ENCODE peak calls at places on chromosomes 3 and 15, in ten cellular contexts. One of them, this sample, is unnamed.

GRCh38 chr3:104886220-104886995 is 480.3 kb upstream of the ALCAM start:
- DNase-seq in NCI-H1092 treated with DMSO at 0.1 percent for 48 hours: no peak
- DNase-seq in A549: no peak
- DNase-seq in stimulated activated CD4-positive, alpha-beta T cell treated with anti-CD3 and anti-CD28 coated beads, Interleukin-2, amount 100 ng/mL, for 48 hours: no peak
- DNase-seq in activated CD4-positive, alpha-beta T cell treated with anti-CD3 and anti-CD28 coated beads for 36 hours: no peak
- DNase-seq in SK-MEL-5: no peak
- DNase-seq in NCI-H1436: no peak
- DNase-seq in body of pancreas: no peak
- DNase-seq in neuronal stem cell: no peak
- DNase-seq in NCI-H2081: no peak
- DNase-seq in this sample: no peak

GRCh38 chr15:40871749-40872617 is 2.1 kb downstream of the RHOV start:
- DNase-seq in NCI-H1092 treated with DMSO at 0.1 percent for 48 hours: no peak
- DNase-seq in A549: no peak
- DNase-seq in stimulated activated CD4-positive, alpha-beta T cell treated with anti-CD3 and anti-CD28 coated beads, Interleukin-2, amount 100 ng/mL, for 48 hours: no peak
- DNase-seq in activated CD4-positive, alpha-beta T cell treated with anti-CD3 and anti-CD28 coated beads for 36 hours: peak; percentile 67
- DNase-seq in SK-MEL-5: no peak
- DNase-seq in NCI-H1436: no peak
- DNase-seq in body of pancreas: peak; percentile 96
- DNase-seq in neuronal stem cell: no peak
- DNase-seq in NCI-H2081: no peak
- DNase-seq in this sample: no peak

GRCh38 chr3:82800248-82800647 is 1038.8 kb upstream of the GBE1 start:
- DNase-seq in NCI-H1092 treated with DMSO at 0.1 percent for 48 hours: no peak
- DNase-seq in A549: no peak
- DNase-seq in stimulated activated CD4-positive, alpha-beta T cell treated with anti-CD3 and anti-CD28 coated beads, Interleukin-2, amount 100 ng/mL, for 48 hours: no peak
- DNase-seq in activated CD4-positive, alpha-beta T cell treated with anti-CD3 and anti-CD28 coated beads for 36 hours: no peak
- DNase-seq in SK-MEL-5: no peak
- DNase-seq in NCI-H1436: no peak
- DNase-seq in body of pancreas: no peak
- DNase-seq in neuronal stem cell: no peak
- DNase-seq in NCI-H2081: no peak
- DNase-seq in this sample: no peak

GRCh38 chr3:98921957-98922356 is 20.5 kb upstream of the DCBLD2 start:
- DNase-seq in NCI-H1092 treated with DMSO at 0.1 percent for 48 hours: no peak
- DNase-seq in A549: no peak
- DNase-seq in stimulated activated CD4-positive, alpha-beta T cell treated with anti-CD3 and anti-CD28 coated beads, Interleukin-2, amount 100 ng/mL, for 48 hours: no peak
- DNase-seq in activated CD4-positive, alpha-beta T cell treated with anti-CD3 and anti-CD28 coated beads for 36 hours: no peak
- DNase-seq in SK-MEL-5: no peak
- DNase-seq in NCI-H1436: no peak
- DNase-seq in body of pancreas: no peak
- DNase-seq in neuronal stem cell: no peak
- DNase-seq in NCI-H2081: no peak
- DNase-seq in this sample: no peak

GRCh38 chr15:45630958-45631691 is 3.7 kb upstream of the SQOR start:
- DNase-seq in NCI-H1092 treated with DMSO at 0.1 percent for 48 hours: no peak
- DNase-seq in A549: no peak
- DNase-seq in stimulated activated CD4-positive, alpha-beta T cell treated with anti-CD3 and anti-CD28 coated beads, Interleukin-2, amount 100 ng/mL, for 48 hours: no peak
- DNase-seq in activated CD4-positive, alpha-beta T cell treated with anti-CD3 and anti-CD28 coated beads for 36 hours: no peak
- DNase-seq in SK-MEL-5: no peak
- DNase-seq in NCI-H1436: no peak
- DNase-seq in body of pancreas: no peak
- DNase-seq in neuronal stem cell: no peak
- DNase-seq in NCI-H2081: no peak
- DNase-seq in this sample: no peak

GRCh38 chr15:69647160-69647513 is 194.5 kb downstream of the RPLP1 start:
- DNase-seq in NCI-H1092 treated with DMSO at 0.1 percent for 48 hours: no peak
- DNase-seq in A549: no peak
- DNase-seq in stimulated activated CD4-positive, alpha-beta T cell treated with anti-CD3 and anti-CD28 coated beads, Interleukin-2, amount 100 ng/mL, for 48 hours: no peak
- DNase-seq in activated CD4-positive, alpha-beta T cell treated with anti-CD3 and anti-CD28 coated beads for 36 hours: no peak
- DNase-seq in SK-MEL-5: no peak
- DNase-seq in NCI-H1436: no peak
- DNase-seq in body of pancreas: no peak
- DNase-seq in neuronal stem cell: no peak
- DNase-seq in NCI-H2081: no peak
- DNase-seq in this sample: no peak

GRCh38 chr15:96341465-96342142 is 11.1 kb downstream of the NR2F2 start:
- DNase-seq in NCI-H1092 treated with DMSO at 0.1 percent for 48 hours: no peak
- DNase-seq in A549: no peak
- DNase-seq in stimulated activated CD4-positive, alpha-beta T cell treated with anti-CD3 and anti-CD28 coated beads, Interleukin-2, amount 100 ng/mL, for 48 hours: no peak
- DNase-seq in activated CD4-positive, alpha-beta T cell treated with anti-CD3 and anti-CD28 coated beads for 36 hours: no peak
- DNase-seq in SK-MEL-5: no peak
- DNase-seq in NCI-H1436: no peak
- DNase-seq in body of pancreas: no peak
- DNase-seq in neuronal stem cell: no peak
- DNase-seq in NCI-H2081: no peak
- DNase-seq in this sample: no peak

GRCh38 chr3:188332085-188332484 is 178.1 kb downstream of the LPP start:
- DNase-seq in NCI-H1092 treated with DMSO at 0.1 percent for 48 hours: no peak
- DNase-seq in A549: no peak
- DNase-seq in stimulated activated CD4-positive, alpha-beta T cell treated with anti-CD3 and anti-CD28 coated beads, Interleukin-2, amount 100 ng/mL, for 48 hours: no peak
- DNase-seq in activated CD4-positive, alpha-beta T cell treated with anti-CD3 and anti-CD28 coated beads for 36 hours: no peak
- DNase-seq in SK-MEL-5: no peak
- DNase-seq in NCI-H1436: no peak
- DNase-seq in body of pancreas: no peak
- DNase-seq in neuronal stem cell: no peak
- DNase-seq in NCI-H2081: no peak
- DNase-seq in this sample: no peak

GRCh38 chr3:48594431-48595049 is 589 bp downstream of the COL7A1 start:
- DNase-seq in NCI-H1092 treated with DMSO at 0.1 percent for 48 hours: no peak
- DNase-seq in A549: no peak
- DNase-seq in stimulated activated CD4-positive, alpha-beta T cell treated with anti-CD3 and anti-CD28 coated beads, Interleukin-2, amount 100 ng/mL, for 48 hours: no peak
- DNase-seq in activated CD4-positive, alpha-beta T cell treated with anti-CD3 and anti-CD28 coated beads for 36 hours: no peak
- DNase-seq in SK-MEL-5: no peak
- DNase-seq in NCI-H1436: no peak
- DNase-seq in body of pancreas: no peak
- DNase-seq in neuronal stem cell: no peak
- DNase-seq in NCI-H2081: no peak
- DNase-seq in this sample: no peak